ENCODE peak calls at places on chromosomes 11 and 22, in five cellular contexts. T is osteoblast, B is A549, F is stomach, R is transverse colon. W is an unnamed sample.

GRCh38 chr11:6631356-6631890 is 12.2 kb upstream of the TPP1 start:
- DNase-seq in T (peak), B (no peak), F (no peak), R (no peak), W (no peak)

GRCh38 chr22:47048123-47049077 is 285.9 kb downstream of the TBC1D22A start:
- DNase-seq in T (peak), B (no peak), F (no peak), R (no peak), W (no peak)

GRCh38 chr11:93067881-93068390 is 98.5 kb downstream of the MTNR1B start:
- DNase-seq in T (no peak), B (no peak), F (no peak), R (no peak), W (no peak)

GRCh38 chr11:1307163-1307870 is 2.1 kb downstream of the TOLLIP start:
- DNase-seq in T (peak), B (no peak), F (no peak), R (no peak), W (peak)

GRCh38 chr11:66619080-66619554 is 2.7 kb downstream of the RBM14 start:
- DNase-seq in T (peak), B (no peak), F (no peak), R (no peak), W (no peak)

GRCh38 chr11:69540118-69541000 is 58.9 kb downstream of the LINC01488 start:
- DNase-seq in T (peak), B (no peak), F (no peak), R (no peak), W (no peak)

GRCh38 chr22:46742576-46743221 is 4.6 kb upstream of the CERK start:
- DNase-seq in T (peak), B (peak), F (no peak), R (peak), W (no peak)

GRCh38 chr11:75142714-75143419 is 8.0 kb upstream of the SLCO2B1 start:
- DNase-seq in T (peak), B (peak), F (peak), R (peak), W (peak)

GRCh38 chr11:29452131-29452530 is 564.7 kb downstream of the KCNA4 start:
- DNase-seq in T (no peak), B (no peak), F (no peak), R (no peak), W (no peak)

GRCh38 chr22:49013707-49014106 is 814.0 kb downstream of the BRD1 start:
- DNase-seq in T (no peak), B (no peak), F (peak), R (no peak), W (no peak)

GRCh38 chr11:72606362-72607100 is 67.7 kb downstream of the PDE2A start:
- DNase-seq in T (no peak), B (no peak), F (no peak), R (no peak), W (no peak)

GRCh38 chr22:49433044-49433443 is 394.6 kb downstream of the BRD1 start:
- DNase-seq in T (no peak), B (no peak), F (no peak), R (no peak), W (no peak)

GRCh38 chr11:18633256-18634139 is 644 bp downstream of the SPTY2D1 start:
- DNase-seq in T (no peak), B (no peak), F (no peak), R (peak), W (no peak)

GRCh38 chr11:90197377-90197776 is 25.5 kb downstream of the CHORDC1 start:
- DNase-seq in T (no peak), B (no peak), F (no peak), R (no peak), W (no peak)

GRCh38 chr11:93059074-93059957 is 89.9 kb downstream of the MTNR1B start:
- DNase-seq in T (no peak), B (no peak), F (no peak), R (no peak), W (no peak)

GRCh38 chr11:120326845-120327281 is 1.8 kb downstream of the TLCD5 start:
- DNase-seq in T (peak), B (no peak), F (no peak), R (no peak), W (no peak)

GRCh38 chr11:16335236-16335962 is 20.9 kb downstream of the SOX6 start:
- DNase-seq in T (no peak), B (no peak), F (no peak), R (no peak), W (no peak)

GRCh38 chr11:1057806-1058205 is 16.9 kb upstream of the MUC2 start:
- DNase-seq in T (peak), B (no peak), F (no peak), R (no peak), W (no peak)

GRCh38 chr11:3721002-3721401 is 49.8 kb upstream of the CHRNA10 start:
- DNase-seq in T (no peak), B (no peak), F (no peak), R (no peak), W (no peak)
- H3K27ac ChIP-seq in T (no peak), B (no peak), F (no peak), R (no peak), W (no peak)

DNA sequence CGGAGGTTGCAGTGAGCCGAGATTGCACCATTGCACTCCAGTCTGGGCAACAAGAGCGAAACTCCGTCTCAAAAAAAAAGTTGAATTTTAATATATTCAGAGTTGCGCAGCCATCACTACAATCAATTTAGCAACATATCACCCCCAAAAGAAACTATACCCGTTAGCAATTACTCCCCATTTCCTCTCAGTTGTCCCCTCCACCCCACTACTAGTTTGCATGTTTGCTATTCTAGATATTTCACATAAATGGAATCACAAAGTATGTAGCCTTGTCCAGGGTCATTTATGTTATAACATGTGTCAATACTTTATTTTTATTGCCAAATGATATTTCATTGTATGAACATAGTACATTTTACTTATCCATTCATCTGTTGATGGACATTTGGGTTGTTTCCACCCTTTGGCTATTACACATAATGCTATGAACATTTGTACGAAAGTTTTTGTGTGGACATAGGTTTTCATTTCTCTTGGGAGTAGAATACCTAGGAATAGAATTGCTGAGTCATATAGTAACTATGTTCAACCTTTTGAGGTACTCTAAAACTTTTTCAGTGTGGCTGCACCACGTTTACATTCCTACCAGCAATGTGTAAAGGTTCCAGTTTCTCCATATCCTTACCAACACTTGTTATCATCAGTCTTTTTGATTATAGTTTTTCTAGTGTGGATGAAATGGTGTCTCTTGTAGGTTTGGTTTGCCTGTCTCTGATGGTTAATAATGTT is 2.2 kb downstream of the ZNF143 start:
- DNase-seq in T (no peak), B (no peak), F (no peak), R (no peak), W (no peak)
- H3K27ac ChIP-seq in T (no peak), B (peak), F (peak), R (peak), W (peak)

GRCh38 chr11:105033344-105033743 is 1.6 kb downstream of the CASP1 start:
- DNase-seq in T (no peak), B (no peak), F (no peak), R (no peak), W (no peak)
- H3K27ac ChIP-seq in T (no peak), B (no peak), F (peak), R (peak), W (peak)

GRCh38 chr11:122089111-122089510 is 26.9 kb downstream of the BLID start:
- DNase-seq in T (no peak), B (no peak), F (no peak), R (no peak), W (no peak)
- H3K27ac ChIP-seq in T (peak), B (no peak), F (no peak), R (no peak), W (no peak)

DNA sequence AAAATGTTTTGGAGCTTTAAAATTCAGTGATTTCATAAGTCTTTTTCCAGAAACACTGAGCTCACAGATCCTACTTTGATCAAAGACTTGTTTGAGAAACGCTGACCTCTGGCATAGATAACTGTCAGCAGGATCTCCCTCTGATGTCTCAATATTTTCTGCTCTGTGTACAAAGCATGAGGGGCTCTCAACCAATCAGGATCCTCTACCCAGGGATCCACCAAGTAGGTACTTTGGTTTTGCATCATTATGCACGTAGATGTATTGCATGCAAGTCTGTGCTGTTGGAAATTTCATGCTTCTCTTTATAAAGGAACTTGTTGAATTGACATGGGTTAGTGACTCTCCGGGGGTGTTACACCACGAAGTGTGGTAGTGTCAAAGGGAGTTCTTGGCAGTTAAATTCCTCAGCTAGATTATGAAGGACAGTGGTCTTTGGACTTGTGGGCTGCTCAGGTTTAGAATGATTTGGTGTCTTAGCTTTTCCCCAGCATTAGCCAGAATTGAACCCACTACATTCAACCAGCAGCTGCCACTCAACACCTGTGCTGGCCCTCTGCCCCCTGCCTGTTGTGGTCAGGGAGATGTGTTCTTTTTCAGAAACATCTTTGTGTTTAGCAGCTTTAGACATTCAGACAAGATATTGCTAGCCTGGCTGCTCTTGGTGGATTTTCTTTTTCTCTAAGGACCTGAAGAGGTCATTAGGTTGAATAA is 1.7 kb upstream of the DIXDC1 start:
- DNase-seq in T (no peak), B (no peak), F (no peak), R (no peak), W (no peak)
- H3K27ac ChIP-seq in T (peak), B (peak), F (peak), R (peak), W (peak)

GRCh38 chr22:32063701-32064100 is 20.6 kb downstream of the SLC5A1 start:
- DNase-seq in T (no peak), B (no peak), F (no peak), R (no peak), W (no peak)
- H3K27ac ChIP-seq in T (no peak), B (no peak), F (no peak), R (no peak), W (peak)

GRCh38 chr22:45198463-45198795 is 34.7 kb downstream of the NUP50 start:
- DNase-seq in T (no peak), B (no peak), F (no peak), R (no peak), W (no peak)
- H3K27ac ChIP-seq in T (no peak), B (no peak), F (no peak), R (no peak), W (no peak)

GRCh38 chr11:19675397-19675796 is 37.2 kb upstream of the NAV2 start:
- DNase-seq in T (no peak), B (no peak), F (no peak), R (no peak), W (no peak)

GRCh38 chr11:19674831-19675230 is 37.8 kb upstream of the NAV2 start:
- DNase-seq in T (no peak), B (no peak), F (no peak), R (no peak), W (no peak)

GRCh38 chr11:19673924-19674390 is 38.7 kb upstream of the NAV2 start:
- DNase-seq in T (no peak), B (no peak), F (no peak), R (peak), W (no peak)

GRCh38 chr11:19672591-19673206 is 39.9 kb upstream of the NAV2 start:
- DNase-seq in T (no peak), B (no peak), F (no peak), R (no peak), W (no peak)

GRCh38 chr11:19674420-19674819 is 38.2 kb upstream of the NAV2 start:
- DNase-seq in T (no peak), B (no peak), F (no peak), R (no peak), W (no peak)
- H3K27ac ChIP-seq in T (no peak), B (no peak), F (peak), R (peak), W (no peak)